ENCODE peak calls at places on chromosomes 7 and 10, in five cellular contexts. G is T-helper 1 cell; Z is fibroblast of the aortic adventitia; M is stimulated activated CD4-positive, alpha-beta T cell treated with anti-CD3 and anti-CD28 coated beads, TNF-alpha, amount 100 ng/mL, for 4 hours; W is D341Med. R is an unnamed sample.

GRCh38 chr10:22433875-22434274 is 88.6 kb downstream of the SPAG6 start:
- DNase-seq in G (no peak), Z (peak; percentile 94), M (no peak), W (no peak), R (no peak)

GRCh38 chr10:71727429-71728217 is 8.0 kb upstream of the C10orf105 start:
- DNase-seq in G (peak; percentile 54), Z (peak; percentile 56), M (no peak), W (no peak), R (peak; percentile 82)

GRCh38 chr7:142060936-142061335 is 50.6 kb upstream of the MGAM2 start:
- DNase-seq in G (no peak), Z (no peak), M (no peak), W (no peak), R (no peak)

GRCh38 chr10:14220026-14220425 is 110.7 kb downstream of the FRMD4A start:
- DNase-seq in G (no peak), Z (no peak), M (no peak), W (no peak), R (no peak)

GRCh38 chr7:54116956-54117355 is 425.2 kb upstream of the VSTM2A start:
- DNase-seq in G (no peak), Z (no peak), M (no peak), W (no peak), R (no peak)

GRCh38 chr7:133301444-133301843 is 48.6 kb downstream of the EXOC4 start:
- DNase-seq in G (no peak), Z (peak; percentile 29), M (no peak), W (no peak), R (no peak)

GRCh38 chr10:72274730-72275350 is 1.1 kb downstream of the DDIT4 start:
- DNase-seq in G (peak; percentile 56), Z (peak; percentile 75), M (peak; percentile 69), W (peak; percentile 72), R (peak; percentile 79)

GRCh38 chr10:87635498-87636312 is 24.0 kb upstream of the PAPSS2 start:
- DNase-seq in G (no peak), Z (peak; percentile 63), M (no peak), W (no peak), R (no peak)

GRCh38 chr10:57964371-57964770 is 303.3 kb downstream of the IPMK start:
- DNase-seq in G (no peak), Z (no peak), M (no peak), W (no peak), R (peak; percentile 91)